ENCODE peak calls at places on chromosomes 2 and 18, in nine cellular contexts. L is tibial artery, E is prostate gland, I is tibial nerve, M is RWPE1, O is PC-9, C is adrenal gland, N is right cardiac atrium, G is ovary. D is an unnamed sample.

GRCh38 chr2:241894056-241894641 is 24.6 kb downstream of the RTP5 start:
- DNase-seq in L (peak; percentile 7), E (no peak), I (peak; percentile 12), M (peak; percentile 75), O (no peak), C (peak; percentile 13), N (no peak), G (peak; percentile 32), D (peak; percentile 12)

GRCh38 chr2:85398426-85399182 is 11.6 kb downstream of the CAPG start:
- DNase-seq in L (no peak), E (no peak), I (no peak), M (no peak), O (no peak), C (no peak), N (no peak), G (no peak), D (no peak)

GRCh38 chr2:224308267-224308911 is 93.5 kb downstream of the FAM124B start:
- DNase-seq in L (no peak), E (no peak), I (no peak), M (no peak), O (no peak), C (no peak), N (no peak), G (no peak), D (no peak)

GRCh38 chr18:28041366-28041765 is 135.6 kb downstream of the CDH2 start:
- DNase-seq in L (no peak), E (no peak), I (no peak), M (no peak), O (no peak), C (no peak), N (no peak), G (no peak), D (no peak)

GRCh38 chr2:113827426-113827825 is 62.5 kb upstream of the ACTR3 start:
- DNase-seq in L (no peak), E (no peak), I (no peak), M (no peak), O (no peak), C (no peak), N (no peak), G (no peak), D (no peak)

GRCh38 chr2:172864182-172864581 is 128.5 kb downstream of the RAPGEF4 start:
- DNase-seq in L (peak; percentile 39), E (peak; percentile 57), I (peak; percentile 19), M (no peak), O (peak; percentile 50), C (no peak), N (peak; percentile 84), G (peak; percentile 31), D (no peak)

GRCh38 chr2:138309760-138310159 is 191.8 kb upstream of the SPOPL start:
- DNase-seq in L (no peak), E (no peak), I (no peak), M (no peak), O (no peak), C (no peak), N (no peak), G (no peak), D (no peak)

GRCh38 chr2:63658176-63658968 is 69.6 kb downstream of the MDH1 start:
- DNase-seq in L (no peak), E (no peak), I (no peak), M (no peak), O (no peak), C (no peak), N (no peak), G (no peak), D (no peak)

GRCh38 chr2:55175254-55176093 is 56.6 kb downstream of the CLHC1 start:
- DNase-seq in L (no peak), E (no peak), I (no peak), M (peak; percentile 73), O (no peak), C (no peak), N (no peak), G (no peak), D (no peak)

GRCh38 chr2:196123679-196124373 is 47.6 kb downstream of the STK17B start:
- DNase-seq in L (no peak), E (no peak), I (no peak), M (no peak), O (no peak), C (no peak), N (no peak), G (no peak), D (no peak)

GRCh38 chr2:1430491-1430890 is 17.2 kb downstream of the TPO start:
- DNase-seq in L (no peak), E (no peak), I (no peak), M (no peak), O (no peak), C (no peak), N (no peak), G (no peak), D (no peak)

GRCh38 chr2:85777441-85777861 is 23.7 kb downstream of the ATOH8 start:
- DNase-seq in L (peak; percentile 57), E (no peak), I (peak; percentile 60), M (no peak), O (no peak), C (no peak), N (peak; percentile 90), G (peak; percentile 61), D (peak; percentile 66)

GRCh38 chr2:238169021-238169707 is 10.4 kb downstream of the ERFE start:
- DNase-seq in L (peak; percentile 82), E (no peak), I (peak; percentile 59), M (peak; percentile 52), O (no peak), C (no peak), N (no peak), G (no peak), D (peak; percentile 31)
- H3K27ac ChIP-seq in L (peak overlapping the region; percentile 51), E (peak overlapping the region; percentile 2), I (no peak overlapping the region), M (peak overlapping the region; percentile 97), O (peak overlapping the region; percentile 90), C (no peak overlapping the region), N (no peak overlapping the region), G (no peak overlapping the region), D (peak overlapping the region; percentile 27)

GRCh38 chr2:24045511-24046508 is 1.4 kb downstream of the WDCP start:
- DNase-seq in L (no peak), E (no peak), I (no peak), M (no peak), O (no peak), C (no peak), N (no peak), G (no peak), D (no peak)

GRCh38 chr2:24046599-24046929 is 627 bp downstream of the WDCP start:
- DNase-seq in L (no peak), E (no peak), I (no peak), M (no peak), O (no peak), C (no peak), N (no peak), G (no peak), D (no peak)

GRCh38 chr2:24048662-24049484 is 668 bp upstream of the FKBP1B start:
- DNase-seq in L (no peak), E (no peak), I (no peak), M (no peak), O (no peak), C (no peak), N (no peak), G (no peak), D (no peak)

GRCh38 chr2:24047703-24048033 is 477 bp upstream of the WDCP start:
- DNase-seq in L (no peak), E (no peak), I (no peak), M (no peak), O (no peak), C (no peak), N (no peak), G (no peak), D (no peak)

DNA sequence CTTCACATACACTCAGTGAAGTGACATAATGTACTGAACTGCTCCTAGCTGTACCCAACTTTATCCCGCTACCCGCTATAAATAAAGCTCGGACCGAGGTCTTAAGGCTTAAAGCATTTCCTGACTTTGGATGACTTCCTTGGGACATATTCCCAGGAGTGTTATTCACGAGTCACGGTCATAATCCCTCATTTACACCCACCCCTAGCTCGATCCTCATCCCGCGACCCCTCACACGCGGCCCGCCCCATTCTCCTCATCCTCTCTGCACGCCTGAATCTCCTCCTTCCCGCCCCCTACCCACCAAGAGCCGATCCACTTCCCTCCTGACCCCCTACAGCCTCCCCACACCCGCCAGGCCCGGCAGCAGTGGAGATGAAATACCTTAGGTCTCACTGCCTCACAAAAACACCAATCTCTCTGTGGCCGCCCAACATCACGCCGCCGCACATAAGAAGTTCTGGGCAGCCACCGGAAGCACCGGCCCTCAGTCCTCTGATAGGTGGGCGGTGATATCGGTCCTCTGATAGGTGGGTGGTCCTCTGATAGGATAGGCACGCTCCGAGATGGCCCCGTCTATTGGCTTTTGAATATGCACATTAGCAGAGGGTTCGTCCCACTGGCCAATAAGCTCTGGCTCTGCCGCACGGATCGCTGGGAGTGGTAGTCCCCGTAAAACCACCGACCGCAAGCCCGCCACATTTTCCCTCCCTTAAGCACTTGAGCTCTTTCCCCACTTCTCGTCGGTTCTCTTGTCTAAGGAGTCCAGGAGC is at the start of gene WDCP:
- DNase-seq in L (peak; percentile 99), E (peak; percentile 98), I (peak; percentile 91), M (peak; percentile 95), O (peak; percentile 91), C (peak; percentile 98), N (peak; percentile 98), G (peak; percentile 89), D (peak; percentile 97)
- H3K27ac ChIP-seq in L (peak within 1 kb of the TSS; percentile 84), E (peak within 1 kb of the TSS; percentile 58), I (peak within 1 kb of the TSS; percentile 75), M (peak within 1 kb of the TSS; percentile 75), O (no peak within 1 kb of the TSS), C (peak within 1 kb of the TSS; percentile 82), N (peak within 1 kb of the TSS; percentile 10), G (no peak within 1 kb of the TSS), D (peak within 1 kb of the TSS; percentile 85)

GRCh38 chr18:50247562-50247961 is 18.7 kb downstream of the CFAP53 start:
- DNase-seq in L (no peak), E (no peak), I (no peak), M (no peak), O (no peak), C (no peak), N (no peak), G (no peak), D (no peak)
- H3K27ac ChIP-seq in L (no peak overlapping the region), E (no peak overlapping the region), I (no peak overlapping the region), M (no peak overlapping the region), O (no peak overlapping the region), C (no peak overlapping the region), N (no peak overlapping the region), G (no peak overlapping the region), D (no peak overlapping the region)

GRCh38 chr2:60539177-60539576 is 14.3 kb downstream of the BCL11A start:
- DNase-seq in L (no peak), E (no peak), I (no peak), M (no peak), O (no peak), C (no peak), N (no peak), G (no peak), D (no peak)

GRCh38 chr2:60534034-60534393 is 19.4 kb downstream of the BCL11A start:
- DNase-seq in L (no peak), E (no peak), I (no peak), M (no peak), O (no peak), C (no peak), N (no peak), G (no peak), D (no peak)

GRCh38 chr2:60538136-60538535 is 15.3 kb downstream of the BCL11A start:
- DNase-seq in L (no peak), E (no peak), I (no peak), M (no peak), O (no peak), C (no peak), N (no peak), G (no peak), D (no peak)

GRCh38 chr2:60535392-60536312 is 17.8 kb downstream of the BCL11A start:
- DNase-seq in L (no peak), E (no peak), I (no peak), M (no peak), O (no peak), C (no peak), N (no peak), G (no peak), D (no peak)

GRCh38 chr2:60536716-60537115 is 16.7 kb downstream of the BCL11A start:
- DNase-seq in L (no peak), E (peak; percentile 46), I (no peak), M (no peak), O (no peak), C (no peak), N (no peak), G (no peak), D (no peak)
- H3K27ac ChIP-seq in L (no peak overlapping the region), E (no peak overlapping the region), I (no peak overlapping the region), M (no peak overlapping the region), O (no peak overlapping the region), C (no peak overlapping the region), N (no peak overlapping the region), G (no peak overlapping the region), D (no peak overlapping the region)